ENCODE peak calls at places on chromosomes 2 and 18, in four cellular contexts. N is iPS DF 6.9, V is K562, A is endothelial cell of umbilical vein. E is an unnamed sample.

GRCh38 chr18:40687401-40687800 is 1267.6 kb upstream of the PIK3C3 start:
- DNase-seq in N (no peak), V (no peak), A (no peak), E (no peak)

GRCh38 chr2:169146220-169146619 is 76.9 kb downstream of the DHRS9 start:
- DNase-seq in N (no peak), V (no peak), A (no peak), E (no peak)

GRCh38 chr2:109343460-109343859 is 214.5 kb downstream of the SH3RF3 start:
- DNase-seq in N (no peak), V (no peak), A (no peak), E (no peak)

GRCh38 chr2:237254369-237254861 is 159.5 kb downstream of the COL6A3 start:
- DNase-seq in N (no peak), V (no peak), A (no peak), E (no peak)

GRCh38 chr2:101883860-101884259 is 107.9 kb upstream of the IL1R2 start:
- DNase-seq in N (no peak), V (peak; percentile 39), A (peak; percentile 54), E (no peak)

GRCh38 chr2:192885569-192886160 is 690.9 kb upstream of the TMEFF2 start:
- DNase-seq in N (no peak), V (no peak), A (no peak), E (no peak)

GRCh38 chr2:168541887-168542286 is 85.8 kb downstream of the CERS6 start:
- DNase-seq in N (no peak), V (no peak), A (no peak), E (no peak)

GRCh38 chr2:38797276-38797675 is 19.3 kb downstream of the GEMIN6 start:
- DNase-seq in N (no peak), V (no peak), A (peak; percentile 71), E (no peak)

GRCh38 chr2:158507141-158507540 is 50.4 kb downstream of the PKP4 start:
- DNase-seq in N (no peak), V (no peak), A (no peak), E (no peak)

GRCh38 chr2:121257476-121257831 is 27.5 kb downstream of the TFCP2L1 start:
- DNase-seq in N (no peak), V (no peak), A (no peak), E (no peak)

GRCh38 chr18:494602-494983 is 5.9 kb downstream of the COLEC12 start:
- DNase-seq in N (no peak), V (no peak), A (no peak), E (no peak)

GRCh38 chr2:128681351-128681906 is 362.8 kb upstream of the HS6ST1 start:
- DNase-seq in N (no peak), V (no peak), A (no peak), E (no peak)

GRCh38 chr2:71773218-71773617 is 319.9 kb downstream of the DYSF start:
- DNase-seq in N (no peak), V (no peak), A (no peak), E (no peak)

GRCh38 chr2:181517685-181518301 is 60.6 kb downstream of the ITGA4 start:
- DNase-seq in N (no peak), V (no peak), A (no peak), E (no peak)

GRCh38 chr18:74265546-74266098 is 26.1 kb downstream of the CYB5A start:
- DNase-seq in N (no peak), V (no peak), A (no peak), E (no peak)

GRCh38 chr2:199503148-199503547 is 45.4 kb upstream of the SATB2 start:
- DNase-seq in N (no peak), V (no peak), A (no peak), E (no peak)

GRCh38 chr2:102010767-102011351 is 19.1 kb downstream of the IL1R2 start:
- DNase-seq in N (no peak), V (no peak), A (peak; percentile 55), E (no peak)

GRCh38 chr2:220006152-220006551 is 378.7 kb downstream of the SLC4A3 start:
- DNase-seq in N (no peak), V (no peak), A (no peak), E (no peak)

GRCh38 chr2:172951554-172951953 is 124.1 kb upstream of the MAP3K20 start:
- DNase-seq in N (no peak), V (no peak), A (no peak), E (no peak)

GRCh38 chr2:148812306-148812705 is 62.7 kb upstream of the KIF5C start:
- DNase-seq in N (no peak), V (no peak), A (peak; percentile 67), E (peak; percentile 52)

GRCh38 chr2:109497911-109498870 is 115.6 kb downstream of the SEPTIN10 start:
- DNase-seq in N (no peak), V (no peak), A (peak; percentile 33), E (no peak)

GRCh38 chr2:203951366-203951902 is 14.9 kb downstream of the ICOS start:
- DNase-seq in N (no peak), V (no peak), A (no peak), E (no peak)

GRCh38 chr2:16394986-16395550 is 270.6 kb downstream of the CYRIA start:
- DNase-seq in N (no peak), V (no peak), A (no peak), E (no peak)

GRCh38 chr2:67159929-67160328 is 237.2 kb upstream of the ETAA1 start:
- DNase-seq in N (no peak), V (no peak), A (peak; percentile 93), E (no peak)

GRCh38 chr2:98347298-98348065 is 1.2 kb downstream of the CNGA3 start:
- DNase-seq in N (no peak), V (no peak), A (no peak), E (no peak)

GRCh38 chr2:207160115-207160514 is 5.6 kb downstream of the KLF7 start:
- DNase-seq in N (no peak), V (no peak), A (peak; percentile 50), E (no peak)

GRCh38 chr2:13006829-13007715 is 290.3 kb downstream of the TRIB2 start:
- DNase-seq in N (peak; percentile 74), V (peak; percentile 68), A (peak; percentile 83), E (peak; percentile 55)
- H3K4me3 ChIP-seq in N (no peak overlapping the region), V (no peak overlapping the region), A (no peak overlapping the region), E (no peak overlapping the region)

GRCh38 chr2:215419769-215420470 is 15.9 kb downstream of the FN1 start:
- DNase-seq in N (no peak), V (no peak), A (no peak), E (no peak)

GRCh38 chr2:215417400-215417951 is 18.4 kb downstream of the FN1 start:
- DNase-seq in N (no peak), V (no peak), A (no peak), E (no peak)

GRCh38 chr2:215419113-215419512 is 16.8 kb downstream of the FN1 start:
- DNase-seq in N (no peak), V (no peak), A (no peak), E (no peak)

GRCh38 chr2:215416656-215417055 is 19.2 kb downstream of the FN1 start:
- DNase-seq in N (no peak), V (no peak), A (no peak), E (no peak)

GRCh38 chr2:215418064-215418963 is 17.6 kb downstream of the FN1 start:
- DNase-seq in N (no peak), V (no peak), A (no peak), E (no peak)
- H3K27ac ChIP-seq in N (no peak overlapping the region), V (no peak overlapping the region), A (no peak overlapping the region), E (no peak overlapping the region)

GRCh38 chr18:23452347-23452727 is 750 bp upstream of the RIOK3 start:
- DNase-seq in N (no peak), V (no peak), A (no peak), E (no peak)
- H3K4me3 ChIP-seq in N (no peak overlapping the region), V (peak overlapping the region; percentile 94), A (no peak overlapping the region), E (no peak overlapping the region)

GRCh38 chr18:48922203-48922800 is 28.5 kb downstream of the SMAD7 start:
- DNase-seq in N (no peak), V (no peak), A (no peak), E (no peak)

GRCh38 chr18:48918660-48919415 is 31.9 kb downstream of the SMAD7 start:
- DNase-seq in N (no peak), V (no peak), A (no peak), E (no peak)

GRCh38 chr18:48919547-48919946 is 31.2 kb downstream of the SMAD7 start:
- DNase-seq in N (no peak), V (no peak), A (no peak), E (no peak)

GRCh38 chr18:48921305-48922202 is 29.2 kb downstream of the SMAD7 start:
- DNase-seq in N (no peak), V (no peak), A (no peak), E (no peak)

DNA sequence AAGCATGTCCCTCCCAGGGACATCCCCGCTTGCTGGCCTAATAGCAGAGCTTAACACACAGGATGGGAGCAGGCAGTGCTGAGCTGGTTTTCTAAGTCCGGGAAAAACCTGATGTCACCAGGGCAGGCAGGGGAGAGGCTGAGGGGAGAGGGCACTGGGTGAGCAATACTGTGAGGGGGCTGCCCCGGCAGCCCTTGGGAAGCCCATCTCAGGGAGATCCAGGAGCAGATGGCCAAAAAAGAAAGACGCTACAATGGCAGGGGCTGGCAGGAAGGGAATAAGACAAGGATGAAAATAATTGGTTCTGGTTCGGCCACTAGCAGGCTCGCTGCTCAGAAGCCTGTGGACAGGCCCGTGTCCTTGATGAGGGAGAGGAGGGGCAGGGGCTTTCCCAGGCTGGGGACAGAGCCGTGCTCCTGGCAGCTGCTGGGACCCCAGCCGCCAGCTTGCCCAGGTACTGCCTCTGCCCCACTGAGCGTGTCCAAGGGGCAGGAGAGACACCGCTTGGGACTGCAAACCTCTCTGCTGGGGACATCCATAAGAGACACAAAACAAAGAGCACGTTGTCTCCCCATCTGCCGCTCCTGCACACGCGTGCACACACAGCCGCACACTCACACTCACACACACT is 30.2 kb downstream of the SMAD7 start:
- DNase-seq in N (no peak), V (no peak), A (no peak), E (no peak)
- H3K27ac ChIP-seq in N (no peak overlapping the region), V (no peak overlapping the region), A (no peak overlapping the region), E (peak overlapping the region; percentile 31)

DNA sequence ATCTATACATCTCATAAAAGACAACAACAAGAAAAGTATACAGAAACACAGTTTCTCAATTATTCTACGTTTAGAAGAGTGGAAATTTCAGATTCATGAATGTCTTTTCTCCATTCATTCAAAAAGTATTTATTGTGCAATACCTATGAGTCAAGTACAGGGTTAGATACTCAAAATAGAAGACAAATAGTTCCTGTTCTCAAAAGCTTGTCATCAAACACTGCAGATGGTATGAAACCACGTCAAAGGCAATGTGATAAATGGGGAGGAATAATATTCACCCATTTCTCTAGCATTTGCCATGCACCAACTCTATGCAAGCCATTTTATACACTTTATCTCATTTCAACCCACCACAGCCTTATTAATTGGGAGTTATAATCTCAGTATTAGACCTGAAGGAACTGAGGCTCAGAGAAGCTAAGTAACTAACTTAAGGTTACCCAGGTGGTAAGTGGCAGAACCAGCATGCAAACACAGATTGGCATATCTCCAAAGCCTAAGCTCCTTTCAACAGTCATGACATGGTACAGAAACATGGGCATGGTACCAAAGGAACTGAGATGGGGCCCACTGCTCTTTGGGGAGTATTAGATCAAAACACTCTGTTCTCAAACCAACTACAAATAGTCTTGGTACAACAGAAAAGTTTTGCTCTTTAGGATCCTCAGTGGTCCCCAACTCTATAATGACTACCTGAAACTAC is 67.2 kb upstream of the NPAS2 start:
- DNase-seq in N (no peak), V (no peak), A (no peak), E (no peak)
- H3K4me3 ChIP-seq in N (no peak overlapping the region), V (no peak overlapping the region), A (no peak overlapping the region), E (no peak overlapping the region)